ENCODE peak calls at places on chromosomes 12 and 14, in five cellular contexts. One of them, this sample, is unnamed.

GRCh38 chr14:96754845-96755184 is 42.4 kb upstream of the VRK1 start:
- DNase-seq in A549: no peak
- DNase-seq in AG08395: no peak
- DNase-seq in stimulated activated CD4-positive, alpha-beta T cell treated with anti-CD3 and anti-CD28 coated beads, Interleukin-2, amount 100 ng/mL, for 48 hours: no peak
- DNase-seq in HTR-8/SVneo: no peak
- DNase-seq in this sample: no peak

GRCh38 chr12:109706747-109707469 is 6.7 kb upstream of the FAM222A start:
- DNase-seq in A549: no peak
- DNase-seq in HTR-8/SVneo: no peak
- DNase-seq in AG08395: no peak
- DNase-seq in stimulated activated CD4-positive, alpha-beta T cell treated with anti-CD3 and anti-CD28 coated beads, Interleukin-2, amount 100 ng/mL, for 48 hours: no peak
- DNase-seq in this sample: no peak

GRCh38 chr12:109393437-109394345 is 46.0 kb downstream of the MYO1H start:
- DNase-seq in stimulated activated CD4-positive, alpha-beta T cell treated with anti-CD3 and anti-CD28 coated beads, Interleukin-2, amount 100 ng/mL, for 48 hours: peak; percentile 36
- DNase-seq in A549: peak; percentile 80
- DNase-seq in HTR-8/SVneo: peak; percentile 83
- DNase-seq in AG08395: peak; percentile 85
- DNase-seq in this sample: peak; percentile 14

GRCh38 chr14:69204753-69205152 is 13.5 kb downstream of the EXD2 start:
- DNase-seq in stimulated activated CD4-positive, alpha-beta T cell treated with anti-CD3 and anti-CD28 coated beads, Interleukin-2, amount 100 ng/mL, for 48 hours: no peak
- DNase-seq in HTR-8/SVneo: no peak
- DNase-seq in AG08395: no peak
- DNase-seq in A549: no peak
- DNase-seq in this sample: no peak

GRCh38 chr14:52926994-52927393 is 23.9 kb downstream of the FERMT2 start:
- DNase-seq in HTR-8/SVneo: peak; percentile 46
- DNase-seq in stimulated activated CD4-positive, alpha-beta T cell treated with anti-CD3 and anti-CD28 coated beads, Interleukin-2, amount 100 ng/mL, for 48 hours: no peak
- DNase-seq in AG08395: peak; percentile 31
- DNase-seq in A549: no peak
- DNase-seq in this sample: no peak

GRCh38 chr14:73721101-73721821 is 7.1 kb upstream of the PNMA1 start:
- DNase-seq in A549: no peak
- DNase-seq in HTR-8/SVneo: no peak
- DNase-seq in AG08395: no peak
- DNase-seq in stimulated activated CD4-positive, alpha-beta T cell treated with anti-CD3 and anti-CD28 coated beads, Interleukin-2, amount 100 ng/mL, for 48 hours: no peak
- DNase-seq in this sample: no peak

GRCh38 chr12:92445253-92446081 is 257.3 kb upstream of the PLEKHG7 start:
- DNase-seq in HTR-8/SVneo: no peak
- DNase-seq in A549: no peak
- DNase-seq in AG08395: no peak
- DNase-seq in stimulated activated CD4-positive, alpha-beta T cell treated with anti-CD3 and anti-CD28 coated beads, Interleukin-2, amount 100 ng/mL, for 48 hours: no peak
- DNase-seq in this sample: no peak

GRCh38 chr12:25372002-25372401 is 121.3 kb upstream of the KRAS start:
- DNase-seq in stimulated activated CD4-positive, alpha-beta T cell treated with anti-CD3 and anti-CD28 coated beads, Interleukin-2, amount 100 ng/mL, for 48 hours: no peak
- DNase-seq in A549: no peak
- DNase-seq in AG08395: no peak
- DNase-seq in HTR-8/SVneo: no peak
- DNase-seq in this sample: no peak

GRCh38 chr12:67797769-67798168 is 149.2 kb downstream of the DYRK2 start:
- DNase-seq in A549: no peak
- DNase-seq in stimulated activated CD4-positive, alpha-beta T cell treated with anti-CD3 and anti-CD28 coated beads, Interleukin-2, amount 100 ng/mL, for 48 hours: no peak
- DNase-seq in AG08395: no peak
- DNase-seq in HTR-8/SVneo: no peak
- DNase-seq in this sample: no peak

GRCh38 chr12:12807970-12808702 is 5.0 kb upstream of the DDX47 start:
- DNase-seq in HTR-8/SVneo: no peak
- DNase-seq in stimulated activated CD4-positive, alpha-beta T cell treated with anti-CD3 and anti-CD28 coated beads, Interleukin-2, amount 100 ng/mL, for 48 hours: peak; percentile 23
- DNase-seq in A549: no peak
- DNase-seq in AG08395: no peak
- DNase-seq in this sample: no peak

GRCh38 chr14:56896231-56896630 is 86.0 kb upstream of the OTX2 start:
- DNase-seq in AG08395: no peak
- DNase-seq in stimulated activated CD4-positive, alpha-beta T cell treated with anti-CD3 and anti-CD28 coated beads, Interleukin-2, amount 100 ng/mL, for 48 hours: no peak
- DNase-seq in HTR-8/SVneo: no peak
- DNase-seq in A549: no peak
- DNase-seq in this sample: no peak

GRCh38 chr12:41992692-41993215 is 151.9 kb downstream of the GXYLT1 start:
- DNase-seq in stimulated activated CD4-positive, alpha-beta T cell treated with anti-CD3 and anti-CD28 coated beads, Interleukin-2, amount 100 ng/mL, for 48 hours: no peak
- DNase-seq in AG08395: no peak
- DNase-seq in A549: no peak
- DNase-seq in HTR-8/SVneo: no peak
- DNase-seq in this sample: no peak

GRCh38 chr14:95311752-95312151 is 8.0 kb downstream of the CLMN start:
- DNase-seq in HTR-8/SVneo: peak; percentile 41
- DNase-seq in A549: peak; percentile 56
- DNase-seq in AG08395: no peak
- DNase-seq in stimulated activated CD4-positive, alpha-beta T cell treated with anti-CD3 and anti-CD28 coated beads, Interleukin-2, amount 100 ng/mL, for 48 hours: no peak
- DNase-seq in this sample: peak; percentile 57

GRCh38 chr12:95590775-95591174 is 39.5 kb upstream of the USP44 start:
- DNase-seq in HTR-8/SVneo: no peak
- DNase-seq in stimulated activated CD4-positive, alpha-beta T cell treated with anti-CD3 and anti-CD28 coated beads, Interleukin-2, amount 100 ng/mL, for 48 hours: no peak
- DNase-seq in AG08395: no peak
- DNase-seq in A549: no peak
- DNase-seq in this sample: no peak

GRCh38 chr12:80353254-80353653 is 90.8 kb upstream of the PTPRQ start:
- DNase-seq in HTR-8/SVneo: no peak
- DNase-seq in stimulated activated CD4-positive, alpha-beta T cell treated with anti-CD3 and anti-CD28 coated beads, Interleukin-2, amount 100 ng/mL, for 48 hours: no peak
- DNase-seq in AG08395: peak; percentile 28
- DNase-seq in A549: no peak
- DNase-seq in this sample: no peak

GRCh38 chr12:1594295-1595025 is at the start of gene FBXL14:
- DNase-seq in A549: peak; percentile 76
- DNase-seq in AG08395: peak; percentile 69
- DNase-seq in HTR-8/SVneo: peak; percentile 93
- DNase-seq in stimulated activated CD4-positive, alpha-beta T cell treated with anti-CD3 and anti-CD28 coated beads, Interleukin-2, amount 100 ng/mL, for 48 hours: peak; percentile 79
- DNase-seq in this sample: peak; percentile 51

GRCh38 chr14:70816525-70816924 is 7.2 kb upstream of the MAP3K9 start:
- DNase-seq in A549: no peak
- DNase-seq in stimulated activated CD4-positive, alpha-beta T cell treated with anti-CD3 and anti-CD28 coated beads, Interleukin-2, amount 100 ng/mL, for 48 hours: no peak
- DNase-seq in AG08395: no peak
- DNase-seq in HTR-8/SVneo: no peak
- DNase-seq in this sample: no peak

GRCh38 chr12:129902371-129903091 is 1.3 kb downstream of the TMEM132D start:
- DNase-seq in A549: no peak
- DNase-seq in AG08395: no peak
- DNase-seq in stimulated activated CD4-positive, alpha-beta T cell treated with anti-CD3 and anti-CD28 coated beads, Interleukin-2, amount 100 ng/mL, for 48 hours: no peak
- DNase-seq in HTR-8/SVneo: no peak
- DNase-seq in this sample: no peak

GRCh38 chr14:53183071-53183470 is 29.9 kb upstream of the DDHD1 start:
- DNase-seq in HTR-8/SVneo: no peak
- DNase-seq in stimulated activated CD4-positive, alpha-beta T cell treated with anti-CD3 and anti-CD28 coated beads, Interleukin-2, amount 100 ng/mL, for 48 hours: no peak
- DNase-seq in A549: no peak
- DNase-seq in AG08395: no peak
- DNase-seq in this sample: no peak

GRCh38 chr14:94494085-94494484 is 15.2 kb downstream of the SERPINA12 start:
- DNase-seq in A549: no peak
- DNase-seq in AG08395: no peak
- DNase-seq in HTR-8/SVneo: no peak
- DNase-seq in stimulated activated CD4-positive, alpha-beta T cell treated with anti-CD3 and anti-CD28 coated beads, Interleukin-2, amount 100 ng/mL, for 48 hours: no peak
- DNase-seq in this sample: no peak